ENCODE peak calls at places on chromosome 18, in five cellular contexts. T, W, M, U and F are unnamed samples.

GRCh38 chr18:9387891-9388290 is 53.3 kb downstream of the TWSG1 start:
- DNase-seq in T (no peak), W (no peak), M (no peak), U (no peak), F (no peak)

GRCh38 chr18:3454365-3455089 is 4.6 kb downstream of the TGIF1 start:
- DNase-seq in T (no peak), W (peak; percentile 85), M (peak; percentile 27), U (no peak), F (peak; percentile 82)

GRCh38 chr18:3994061-3994687 is 460.9 kb downstream of the DLGAP1 start:
- DNase-seq in T (no peak), W (no peak), M (peak; percentile 27), U (no peak), F (peak; percentile 48)

GRCh38 chr18:59837586-59837985 is 62.2 kb upstream of the PMAIP1 start:
- DNase-seq in T (no peak), W (peak; percentile 78), M (peak; percentile 59), U (peak; percentile 41), F (peak; percentile 93)

GRCh38 chr18:56795381-56795780 is 144.2 kb downstream of the WDR7 start:
- DNase-seq in T (no peak), W (no peak), M (no peak), U (no peak), F (no peak)

GRCh38 chr18:41850781-41851180 is 104.3 kb upstream of the PIK3C3 start:
- DNase-seq in T (no peak), W (no peak), M (no peak), U (no peak), F (no peak)

GRCh38 chr18:78150590-78150989 is 829.0 kb upstream of the SALL3 start:
- DNase-seq in T (no peak), W (no peak), M (no peak), U (no peak), F (no peak)

GRCh38 chr18:183769-184168 is 25.4 kb downstream of the USP14 start:
- DNase-seq in T (no peak), W (peak; percentile 57), M (peak; percentile 72), U (peak; percentile 23), F (peak; percentile 93)